ENCODE peak calls at places on chromosome 16, in eight cellular contexts. D is endodermal cell, Y is fibroblast of villous mesenchyme, L is H9, H is PC-3, P is cardiac fibroblast, B is tibial nerve, V is HFFc6. O is an unnamed sample.

GRCh38 chr16:46648656-46649055 is 27.5 kb upstream of the SHCBP1 start:
- DNase-seq in H (no peak), V (no peak), P (no peak), L (peak; percentile 47), Y (no peak), D (peak; percentile 77), B (no peak), O (no peak)

GRCh38 chr16:47732806-47733150 is 271.6 kb downstream of the PHKB start:
- DNase-seq in B (no peak), D (peak; percentile 69), V (peak; percentile 82), P (peak; percentile 69), H (peak; percentile 71), L (peak; percentile 45), Y (peak; percentile 93), O (no peak)

GRCh38 chr16:22969567-22969966 is 155.6 kb downstream of the HS3ST2 start:
- DNase-seq in P (no peak), Y (no peak), B (no peak), L (no peak), H (peak; percentile 28), V (no peak), D (no peak), O (no peak)

GRCh38 chr16:50093607-50094570 is 28.1 kb downstream of the HEATR3 start:
- DNase-seq in D (no peak), L (no peak), Y (peak; percentile 29), P (peak; percentile 24), B (peak; percentile 26), V (no peak), H (no peak), O (peak; percentile 24)

GRCh38 chr16:2835638-2836493 is 5.8 kb downstream of the ZG16B start:
- DNase-seq in D (peak; percentile 92), H (peak; percentile 93), P (peak; percentile 91), V (peak; percentile 90), L (peak; percentile 71), Y (peak; percentile 94), B (no peak), O (no peak)

GRCh38 chr16:53433509-53433908 is 762 bp upstream of the RBL2 start:
- DNase-seq in L (no peak), H (peak; percentile 39), D (no peak), Y (peak; percentile 23), B (no peak), V (no peak), P (peak; percentile 4), O (no peak)

GRCh38 chr16:15996432-15997109 is 47.2 kb downstream of the ABCC1 start:
- DNase-seq in D (no peak), V (peak; percentile 89), H (peak; percentile 76), B (peak; percentile 58), P (peak; percentile 92), L (no peak), Y (peak; percentile 90), O (no peak)

GRCh38 chr16:57916735-57917450 is 54.0 kb downstream of the CNGB1 start:
- DNase-seq in L (no peak), Y (no peak), B (no peak), P (no peak), H (peak; percentile 53), V (no peak), D (no peak), O (no peak)

GRCh38 chr16:13041646-13042045 is 140.2 kb downstream of the SHISA9 start:
- DNase-seq in H (no peak), Y (no peak), P (no peak), L (no peak), D (no peak), V (no peak), B (no peak), O (no peak)

GRCh38 chr16:1895068-1895467 is 23.1 kb upstream of the MEIOB start:
- DNase-seq in B (no peak), Y (no peak), D (no peak), L (no peak), V (no peak), H (no peak), P (no peak), O (no peak)

GRCh38 chr16:68257906-68258800 is 6.2 kb upstream of the SLC7A6 start:
- DNase-seq in P (peak; percentile 59), L (no peak), V (peak; percentile 84), D (no peak), H (peak; percentile 80), Y (peak; percentile 83), B (no peak), O (no peak)

GRCh38 chr16:53434436-53435065 is at the start of gene RBL2:
- DNase-seq in L (peak; percentile 84), V (peak; percentile 74), Y (peak; percentile 54), H (peak; percentile 33), P (peak; percentile 32), B (peak; percentile 58), D (peak; percentile 93), O (peak; percentile 76)

GRCh38 chr16:84438971-84439696 is 65.3 kb downstream of the MEAK7 start:
- DNase-seq in Y (no peak), D (no peak), H (no peak), V (no peak), L (no peak), B (no peak), P (no peak), O (no peak)

GRCh38 chr16:12011565-12011964 is 35.0 kb downstream of the SNX29 start:
- DNase-seq in V (no peak), B (no peak), D (no peak), L (no peak), H (no peak), Y (no peak), P (no peak), O (no peak)

GRCh38 chr16:48556913-48557351 is 53.0 kb downstream of the N4BP1 start:
- DNase-seq in B (no peak), H (peak; percentile 67), L (no peak), V (peak; percentile 50), P (peak; percentile 45), D (no peak), Y (peak; percentile 23), O (peak; percentile 41)

GRCh38 chr16:20385844-20386832 is 18.4 kb downstream of the PDILT start:
- DNase-seq in L (peak; percentile 81), P (peak; percentile 59), B (peak; percentile 25), V (peak; percentile 27), D (peak; percentile 92), H (peak; percentile 66), Y (peak; percentile 33), O (peak; percentile 62)

GRCh38 chr16:24309222-24309905 is 53.2 kb downstream of the CACNG3 start:
- DNase-seq in Y (no peak), H (peak; percentile 77), P (peak; percentile 15), B (no peak), L (no peak), V (no peak), D (no peak), O (no peak)

DNA sequence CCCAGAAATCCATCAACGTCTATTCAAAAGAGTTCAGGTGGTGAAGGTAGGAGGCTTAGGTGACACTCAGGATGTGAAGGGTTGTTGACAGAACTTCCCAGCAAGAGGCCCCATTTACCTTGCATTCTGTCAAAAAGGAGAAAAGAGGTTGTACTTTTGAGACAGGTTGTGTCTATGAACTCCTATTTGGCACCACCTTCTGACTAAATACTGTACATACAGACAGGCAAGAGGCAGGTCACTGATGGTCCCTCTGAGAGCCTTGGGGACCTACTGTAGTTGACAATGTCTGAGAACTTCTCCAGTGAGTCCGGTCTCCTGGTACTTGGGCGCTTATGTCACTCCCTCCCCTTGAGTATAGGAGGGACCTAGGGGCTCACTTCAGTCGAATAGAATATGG is 479.3 kb upstream of the ZFHX3 start:
- DNase-seq in B (no peak), L (no peak), H (no peak), V (no peak), Y (no peak), P (no peak), D (no peak), O (no peak)
- TF ChIP-seq CTCF in B (no peak), L (no peak), H (peak; percentile 14), V (peak; percentile 28), Y (no peak), P (no peak), D (no peak), O (no peak)

GRCh38 chr16:5619314-5619713 is 521.7 kb upstream of the EEF2KMT start:
- DNase-seq in L (no peak), V (no peak), H (no peak), B (no peak), P (no peak), Y (no peak), D (peak; percentile 57), O (no peak)
- TF ChIP-seq CTCF in L (no peak), V (no peak), H (no peak), B (no peak), P (no peak), Y (no peak), D (no peak), O (no peak)

DNA sequence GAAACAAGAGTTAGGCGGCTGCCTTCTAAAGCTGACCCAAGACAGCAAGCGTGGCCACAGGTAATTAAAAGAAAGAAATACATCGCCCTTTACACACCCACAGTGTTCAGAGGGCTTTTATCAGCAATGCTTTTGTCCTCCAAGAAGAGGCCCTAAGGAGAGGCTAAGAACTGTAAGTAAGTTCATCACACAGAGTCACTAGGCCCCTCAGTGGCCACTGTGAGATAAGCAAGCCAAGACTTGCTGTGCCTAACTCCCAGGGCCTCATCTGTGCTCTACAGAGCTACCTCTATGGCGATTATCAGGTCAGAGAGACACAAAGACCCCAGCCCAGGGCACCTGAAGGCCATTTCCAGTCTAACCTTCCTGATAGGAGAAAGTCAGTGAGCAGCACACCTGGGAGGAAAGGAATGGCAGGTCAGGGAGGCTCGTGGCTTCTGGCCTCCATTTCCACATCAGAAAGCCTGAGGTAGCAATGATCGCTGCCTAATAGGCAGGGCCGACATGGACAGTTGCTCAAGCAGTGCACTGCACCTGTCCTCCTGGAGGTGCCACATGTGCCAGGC is 545.2 kb upstream of the CDH11 start:
- DNase-seq in D (peak; percentile 78), Y (peak; percentile 61), V (peak; percentile 12), L (peak; percentile 51), B (no peak), H (peak; percentile 24), P (peak; percentile 55), O (no peak)
- TF ChIP-seq CTCF in D (peak; percentile 68), Y (peak; percentile 52), V (peak; percentile 60), L (peak; percentile 53), B (no peak), H (peak; percentile 36), P (peak; percentile 7), O (no peak)

DNA sequence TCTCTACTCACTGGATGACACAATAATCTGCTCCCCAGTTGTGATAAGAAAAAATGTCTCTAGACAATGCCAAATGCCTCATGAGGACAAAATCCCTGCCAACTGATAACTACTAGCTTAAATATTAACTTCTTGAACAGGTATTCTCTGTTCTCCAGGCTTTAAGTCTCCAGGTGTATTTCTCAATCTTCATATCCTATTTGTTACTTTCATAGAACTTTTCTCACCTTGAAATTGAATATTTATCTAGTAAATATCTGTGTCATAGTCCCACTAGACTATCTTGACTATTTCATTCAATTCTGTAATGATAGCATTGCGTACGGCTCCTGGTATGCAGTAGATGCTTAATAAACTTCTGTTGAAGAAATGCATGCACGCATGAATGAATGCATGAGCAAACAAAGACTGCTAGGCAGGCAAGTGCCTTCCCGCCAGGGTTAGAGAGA is 15.9 kb downstream of the HSD17B2 start:
- DNase-seq in B (no peak), D (no peak), L (no peak), Y (no peak), P (no peak), H (no peak), V (no peak), O (no peak)
- TF ChIP-seq CTCF in B (no peak), D (no peak), L (no peak), Y (no peak), P (no peak), H (no peak), V (no peak), O (no peak)

GRCh38 chr16:66152841-66153525 is 213.5 kb upstream of the CDH5 start:
- DNase-seq in D (no peak), B (no peak), Y (peak; percentile 92), P (peak; percentile 82), V (peak; percentile 28), L (no peak), H (no peak), O (no peak)
- TF ChIP-seq CTCF in D (no peak), B (no peak), Y (peak; percentile 7), P (no peak), V (no peak), L (no peak), H (no peak), O (no peak)

GRCh38 chr16:80803341-80804060 is 897 bp downstream of the CDYL2 start:
- DNase-seq in H (peak; percentile 12), B (no peak), V (no peak), L (peak; percentile 61), Y (peak; percentile 14), P (peak; percentile 13), D (peak; percentile 81), O (peak; percentile 75)
- TF ChIP-seq CTCF in H (peak; percentile 52), B (no peak), V (peak; percentile 76), L (peak; percentile 81), Y (peak; percentile 53), P (peak; percentile 64), D (peak; percentile 91), O (peak; percentile 82)

O was measured in GM13977.